ENCODE peak calls at places on chromosomes 1 and 21, in four cellular contexts. One of them, this sample, is unnamed.

GRCh38 chr21:35328856-35329455 is 279.9 kb upstream of the RUNX1 start:
- DNase-seq in HCT116: no peak
- DNase-seq in psoas muscle: no peak
- DNase-seq in Peyer's patch: no peak
- DNase-seq in this sample: no peak

GRCh38 chr1:233242827-233243483 is 52.6 kb downstream of the PCNX2 start:
- DNase-seq in Peyer's patch: no peak
- DNase-seq in HCT116: no peak
- DNase-seq in psoas muscle: no peak
- DNase-seq in this sample: no peak

GRCh38 chr1:146007048-146007784 is 10.8 kb upstream of the TXNIP start:
- DNase-seq in HCT116: peak; percentile 66
- DNase-seq in Peyer's patch: no peak
- DNase-seq in psoas muscle: no peak
- DNase-seq in this sample: peak; percentile 55

GRCh38 chr1:82220754-82221153 is 420.0 kb downstream of the ADGRL2 start:
- DNase-seq in psoas muscle: no peak
- DNase-seq in HCT116: no peak
- DNase-seq in Peyer's patch: no peak
- DNase-seq in this sample: no peak

GRCh38 chr1:155938220-155938627 is 3.2 kb upstream of the RXFP4 start:
- DNase-seq in HCT116: peak; percentile 71
- DNase-seq in Peyer's patch: no peak
- DNase-seq in psoas muscle: no peak
- DNase-seq in this sample: peak; percentile 37

GRCh38 chr1:214380418-214380817 is 99.5 kb downstream of the SMYD2 start:
- DNase-seq in Peyer's patch: no peak
- DNase-seq in HCT116: no peak
- DNase-seq in psoas muscle: no peak
- DNase-seq in this sample: no peak

GRCh38 chr1:232416026-232416568 is 213.8 kb downstream of the SIPA1L2 start:
- DNase-seq in Peyer's patch: no peak
- DNase-seq in psoas muscle: no peak
- DNase-seq in HCT116: no peak
- DNase-seq in this sample: no peak

GRCh38 chr1:85581138-85581801 is 709 bp downstream of the CCN1 start:
- DNase-seq in psoas muscle: peak; percentile 91
- DNase-seq in Peyer's patch: peak; percentile 84
- DNase-seq in HCT116: no peak
- DNase-seq in this sample: peak; percentile 84

GRCh38 chr1:37038079-37038702 is 3.9 kb upstream of the GRIK3 start:
- DNase-seq in psoas muscle: no peak
- DNase-seq in Peyer's patch: no peak
- DNase-seq in HCT116: peak; percentile 7
- DNase-seq in this sample: no peak

GRCh38 chr1:159869173-159869572 is 6.7 kb upstream of the VSIG8 start:
- DNase-seq in HCT116: peak; percentile 68
- DNase-seq in Peyer's patch: no peak
- DNase-seq in psoas muscle: no peak
- DNase-seq in this sample: no peak

GRCh38 chr1:178168535-178168934 is 74.6 kb downstream of the RASAL2 start:
- DNase-seq in Peyer's patch: no peak
- DNase-seq in psoas muscle: no peak
- DNase-seq in HCT116: no peak
- DNase-seq in this sample: no peak

GRCh38 chr1:89305493-89305892 is 32.8 kb upstream of the GBP5 start:
- DNase-seq in Peyer's patch: no peak
- DNase-seq in HCT116: no peak
- DNase-seq in psoas muscle: no peak
- DNase-seq in this sample: no peak

GRCh38 chr1:172658871-172659453 is at the start of gene FASLG:
- DNase-seq in HCT116: no peak
- DNase-seq in Peyer's patch: no peak
- DNase-seq in psoas muscle: no peak
- DNase-seq in this sample: no peak

GRCh38 chr21:30443226-30443625 is 3.2 kb downstream of the KRTAP15-1 start:
- DNase-seq in Peyer's patch: no peak
- DNase-seq in HCT116: no peak
- DNase-seq in psoas muscle: no peak
- DNase-seq in this sample: no peak

GRCh38 chr1:7378346-7379130 is 392.6 kb upstream of the VAMP3 start:
- DNase-seq in psoas muscle: no peak
- DNase-seq in HCT116: no peak
- DNase-seq in Peyer's patch: no peak
- DNase-seq in this sample: no peak

GRCh38 chr1:99327357-99327756 is 63.1 kb downstream of the PLPPR4 start:
- DNase-seq in psoas muscle: no peak
- DNase-seq in Peyer's patch: no peak
- DNase-seq in HCT116: no peak
- DNase-seq in this sample: no peak

GRCh38 chr1:99173900-99174299 is 90.4 kb upstream of the PLPPR4 start:
- DNase-seq in psoas muscle: no peak
- DNase-seq in Peyer's patch: no peak
- DNase-seq in HCT116: no peak
- DNase-seq in this sample: no peak

GRCh38 chr1:27544818-27545612 is 55.0 kb upstream of the WASF2 start:
- DNase-seq in psoas muscle: peak; percentile 80
- DNase-seq in HCT116: no peak
- DNase-seq in Peyer's patch: no peak
- DNase-seq in this sample: no peak

GRCh38 chr1:100391675-100392074 is 39.4 kb downstream of the CDC14A start:
- DNase-seq in HCT116: no peak
- DNase-seq in Peyer's patch: no peak
- DNase-seq in psoas muscle: no peak
- DNase-seq in this sample: no peak

GRCh38 chr1:29556657-29557056 is 320.3 kb downstream of the PTPRU start:
- DNase-seq in psoas muscle: no peak
- DNase-seq in HCT116: no peak
- DNase-seq in Peyer's patch: no peak
- DNase-seq in this sample: no peak

GRCh38 chr1:239678181-239678580 is 291.8 kb downstream of the CHRM3 start:
- DNase-seq in HCT116: no peak
- DNase-seq in psoas muscle: no peak
- DNase-seq in Peyer's patch: no peak
- DNase-seq in this sample: no peak

GRCh38 chr1:226551299-226551698 is 2.7 kb downstream of the STUM start:
- DNase-seq in HCT116: no peak
- DNase-seq in Peyer's patch: peak; percentile 73
- DNase-seq in psoas muscle: no peak
- DNase-seq in this sample: peak; percentile 53

GRCh38 chr1:155072531-155073289 is 5.9 kb upstream of the EFNA3 start:
- DNase-seq in Peyer's patch: no peak
- DNase-seq in psoas muscle: peak; percentile 32
- DNase-seq in HCT116: no peak
- DNase-seq in this sample: no peak

GRCh38 chr1:66540434-66541032 is 6.6 kb downstream of the SGIP1 start:
- DNase-seq in Peyer's patch: no peak
- DNase-seq in HCT116: no peak
- DNase-seq in psoas muscle: no peak
- DNase-seq in this sample: no peak

GRCh38 chr1:91619881-91620280 is 119.2 kb downstream of the CDC7 start:
- DNase-seq in Peyer's patch: no peak
- DNase-seq in psoas muscle: no peak
- DNase-seq in HCT116: no peak
- DNase-seq in this sample: no peak

GRCh38 chr1:26276432-26276838 is 3.5 kb upstream of the SH3BGRL3 start:
- DNase-seq in Peyer's patch: peak; percentile 68
- DNase-seq in psoas muscle: peak; percentile 74
- DNase-seq in HCT116: no peak
- DNase-seq in this sample: no peak

GRCh38 chr1:218499021-218499691 is 154.0 kb downstream of the TGFB2 start:
- DNase-seq in HCT116: no peak
- DNase-seq in psoas muscle: no peak
- DNase-seq in Peyer's patch: no peak
- DNase-seq in this sample: no peak

GRCh38 chr1:78715181-78715661 is 65.6 kb downstream of the IFI44 start:
- DNase-seq in Peyer's patch: no peak
- DNase-seq in HCT116: no peak
- DNase-seq in psoas muscle: no peak
- DNase-seq in this sample: no peak

GRCh38 chr21:43289966-43290365 is 121.2 kb downstream of the CRYAA start:
- DNase-seq in Peyer's patch: no peak
- DNase-seq in HCT116: no peak
- DNase-seq in psoas muscle: peak; percentile 41
- DNase-seq in this sample: no peak

GRCh38 chr1:46699670-46700069 is 19.2 kb downstream of the EFCAB14 start:
- DNase-seq in psoas muscle: no peak
- DNase-seq in Peyer's patch: no peak
- DNase-seq in HCT116: no peak
- DNase-seq in this sample: no peak

GRCh38 chr1:180560868-180561600 is 2.3 kb downstream of the OVAAL start:
- DNase-seq in Peyer's patch: no peak
- DNase-seq in HCT116: no peak
- DNase-seq in psoas muscle: no peak
- DNase-seq in this sample: no peak

GRCh38 chr1:3111616-3112021 is 42.6 kb downstream of the PRDM16 start:
- DNase-seq in psoas muscle: no peak
- DNase-seq in HCT116: no peak
- DNase-seq in Peyer's patch: no peak
- DNase-seq in this sample: no peak

GRCh38 chr1:206682111-206682510 is 2.6 kb upstream of the MAPKAPK2 start:
- DNase-seq in HCT116: no peak
- DNase-seq in psoas muscle: no peak
- DNase-seq in Peyer's patch: no peak
- DNase-seq in this sample: no peak

GRCh38 chr1:170114916-170115315 is 30.8 kb upstream of the NTMT2 start:
- DNase-seq in psoas muscle: no peak
- DNase-seq in Peyer's patch: no peak
- DNase-seq in HCT116: no peak
- DNase-seq in this sample: no peak

GRCh38 chr1:204574016-204574855 is 58.0 kb downstream of the MDM4 start:
- DNase-seq in HCT116: no peak
- DNase-seq in Peyer's patch: no peak
- DNase-seq in psoas muscle: no peak
- DNase-seq in this sample: no peak

GRCh38 chr1:110554871-110555801 is 36.2 kb upstream of the KCNA10 start:
- DNase-seq in HCT116: no peak
- DNase-seq in Peyer's patch: peak; percentile 65
- DNase-seq in psoas muscle: peak; percentile 69
- DNase-seq in this sample: peak; percentile 33

GRCh38 chr1:24018611-24019580 is 38.8 kb upstream of the SRSF10 start:
- DNase-seq in HCT116: peak; percentile 79
- DNase-seq in Peyer's patch: peak; percentile 93
- DNase-seq in psoas muscle: peak; percentile 96
- DNase-seq in this sample: peak; percentile 95

GRCh38 chr1:44806704-44807363 is at the start of gene DYNLT4:
- DNase-seq in HCT116: no peak
- DNase-seq in psoas muscle: peak; percentile 49
- DNase-seq in Peyer's patch: no peak
- DNase-seq in this sample: no peak
- H3K4me1 ChIP-seq in HCT116: peaks cover 98% of the 10 kb centered on the region
- H3K4me1 ChIP-seq in psoas muscle: peaks cover 35% of the 10 kb centered on the region
- H3K4me1 ChIP-seq in Peyer's patch: peaks cover 54% of the 10 kb centered on the region
- H3K4me1 ChIP-seq in this sample: peaks cover 41% of the 10 kb centered on the region

GRCh38 chr1:234668577-234668955 is 58.6 kb upstream of the IRF2BP2 start:
- DNase-seq in Peyer's patch: no peak
- DNase-seq in HCT116: no peak
- DNase-seq in psoas muscle: no peak
- DNase-seq in this sample: no peak

GRCh38 chr1:234667891-234668576 is 58.1 kb upstream of the IRF2BP2 start:
- DNase-seq in psoas muscle: no peak
- DNase-seq in Peyer's patch: no peak
- DNase-seq in HCT116: no peak
- DNase-seq in this sample: no peak

GRCh38 chr1:234666206-234666605 is 56.2 kb upstream of the IRF2BP2 start:
- DNase-seq in Peyer's patch: no peak
- DNase-seq in psoas muscle: no peak
- DNase-seq in HCT116: no peak
- DNase-seq in this sample: no peak

GRCh38 chr1:234669499-234669898 is 59.5 kb upstream of the IRF2BP2 start:
- DNase-seq in psoas muscle: no peak
- DNase-seq in Peyer's patch: no peak
- DNase-seq in HCT116: no peak
- DNase-seq in this sample: no peak

GRCh38 chr1:234666761-234667160 is 56.8 kb upstream of the IRF2BP2 start:
- DNase-seq in psoas muscle: no peak
- DNase-seq in Peyer's patch: no peak
- DNase-seq in HCT116: no peak
- DNase-seq in this sample: no peak
- TF ChIP-seq CTCF in psoas muscle: no peak
- TF ChIP-seq CTCF in Peyer's patch: no peak
- TF ChIP-seq CTCF in HCT116: no peak
- TF ChIP-seq CTCF in this sample: no peak

GRCh38 chr1:94884101-94884875 is 42.6 kb downstream of the CNN3 start:
- DNase-seq in psoas muscle: no peak
- DNase-seq in HCT116: no peak
- DNase-seq in Peyer's patch: no peak
- DNase-seq in this sample: peak; percentile 39
- H3K4me3 ChIP-seq in psoas muscle: no peak overlapping the region
- H3K4me3 ChIP-seq in HCT116: no peak overlapping the region
- H3K4me3 ChIP-seq in Peyer's patch: no peak overlapping the region
- H3K4me3 ChIP-seq in this sample: no peak overlapping the region

GRCh38 chr1:153549741-153550397 is 811 bp upstream of the S100A3 start:
- DNase-seq in psoas muscle: peak; percentile 46
- DNase-seq in HCT116: no peak
- DNase-seq in Peyer's patch: peak; percentile 31
- DNase-seq in this sample: peak; percentile 30
- H3K4me1 ChIP-seq in psoas muscle: peaks cover 14% of the 10 kb centered on the region
- H3K4me1 ChIP-seq in HCT116: peaks cover 95% of the 10 kb centered on the region
- H3K4me1 ChIP-seq in Peyer's patch: peaks cover 17% of the 10 kb centered on the region
- H3K4me1 ChIP-seq in this sample: peaks cover 13% of the 10 kb centered on the region